ENCODE peak calls at places on chromosomes 16 and 17, in five cellular contexts. I, G, O, Q and C are unnamed samples.

GRCh38 chr16:29675811-29676643 is 3.0 kb upstream of the QPRT start:
- DNase-seq in O (no peak), G (no peak), Q (no peak), I (peak; percentile 18), C (peak; percentile 12)

GRCh38 chr16:24013733-24014645 is 178.2 kb downstream of the PRKCB start:
- DNase-seq in O (no peak), Q (no peak), I (no peak), G (no peak), C (no peak)

GRCh38 chr16:3661311-3661710 is 6.8 kb downstream of the DNASE1 start:
- DNase-seq in G (no peak), I (no peak), O (no peak), Q (peak; percentile 17), C (no peak)

GRCh38 chr17:27569884-27570577 is 61.0 kb upstream of the LGALS9 start:
- DNase-seq in G (no peak), I (no peak), Q (peak; percentile 20), O (no peak), C (no peak)

GRCh38 chr17:33234930-33235685 is 58.0 kb downstream of the ASIC2 start:
- DNase-seq in Q (peak; percentile 65), I (peak; percentile 97), G (peak; percentile 33), O (peak; percentile 55), C (peak; percentile 97)

GRCh38 chr16:49346459-49346858 is 27.1 kb upstream of the C16orf78 start:
- DNase-seq in O (no peak), G (no peak), Q (no peak), I (no peak), C (no peak)

GRCh38 chr17:12719948-12720347 is 54.3 kb downstream of the MYOCD start:
- DNase-seq in O (no peak), Q (no peak), G (no peak), I (no peak), C (no peak)

GRCh38 chr17:2388020-2388704 is 12.7 kb downstream of the MNT start:
- DNase-seq in Q (no peak), I (no peak), O (no peak), G (no peak), C (no peak)

GRCh38 chr16:89615596-89616090 is 2.2 kb downstream of the DPEP1 start:
- DNase-seq in G (peak; percentile 38), Q (no peak), I (no peak), O (no peak), C (no peak)

GRCh38 chr16:67917852-67918236 is 13.8 kb downstream of the CTRL start:
- DNase-seq in I (peak; percentile 93), Q (no peak), O (peak; percentile 62), G (no peak), C (peak; percentile 89)

GRCh38 chr17:58323420-58324408 is 4.9 kb downstream of the TSPOAP1 start:
- DNase-seq in G (no peak), Q (no peak), I (no peak), O (no peak), C (no peak)

GRCh38 chr16:54718376-54718775 is 212.3 kb upstream of the IRX5 start:
- DNase-seq in O (no peak), G (no peak), I (no peak), Q (no peak), C (no peak)

GRCh38 chr17:17778308-17779014 is 58.3 kb downstream of the SREBF1 start:
- DNase-seq in Q (peak; percentile 74), O (no peak), G (no peak), I (peak; percentile 81), C (no peak)

GRCh38 chr17:48045270-48046001 is 2.7 kb upstream of the NFE2L1 start:
- DNase-seq in Q (peak; percentile 76), G (peak; percentile 53), I (no peak), O (no peak), C (peak; percentile 90)

GRCh38 chr17:65220732-65221131 is 83.6 kb downstream of the RGS9 start:
- DNase-seq in I (no peak), G (no peak), O (no peak), Q (no peak), C (peak; percentile 20)

GRCh38 chr16:85800321-85800669 is 800 bp downstream of the COX4I1 start:
- DNase-seq in G (no peak), O (no peak), Q (no peak), I (no peak), C (no peak)

GRCh38 chr17:4080686-4081085 is 62.1 kb downstream of the ZZEF1 start:
- DNase-seq in G (no peak), I (no peak), O (no peak), Q (no peak), C (peak; percentile 57)

GRCh38 chr17:63418540-63418939 is 27.6 kb downstream of the CYB561 start:
- DNase-seq in O (no peak), Q (no peak), G (no peak), I (no peak), C (no peak)

GRCh38 chr16:21117567-21117966 is 33.1 kb downstream of the DNAH3 start:
- DNase-seq in G (no peak), Q (no peak), I (no peak), O (no peak), C (peak; percentile 32)

GRCh38 chr16:21121150-21121549 is 29.5 kb downstream of the DNAH3 start:
- DNase-seq in Q (no peak), O (no peak), G (no peak), I (no peak), C (no peak)

DNA sequence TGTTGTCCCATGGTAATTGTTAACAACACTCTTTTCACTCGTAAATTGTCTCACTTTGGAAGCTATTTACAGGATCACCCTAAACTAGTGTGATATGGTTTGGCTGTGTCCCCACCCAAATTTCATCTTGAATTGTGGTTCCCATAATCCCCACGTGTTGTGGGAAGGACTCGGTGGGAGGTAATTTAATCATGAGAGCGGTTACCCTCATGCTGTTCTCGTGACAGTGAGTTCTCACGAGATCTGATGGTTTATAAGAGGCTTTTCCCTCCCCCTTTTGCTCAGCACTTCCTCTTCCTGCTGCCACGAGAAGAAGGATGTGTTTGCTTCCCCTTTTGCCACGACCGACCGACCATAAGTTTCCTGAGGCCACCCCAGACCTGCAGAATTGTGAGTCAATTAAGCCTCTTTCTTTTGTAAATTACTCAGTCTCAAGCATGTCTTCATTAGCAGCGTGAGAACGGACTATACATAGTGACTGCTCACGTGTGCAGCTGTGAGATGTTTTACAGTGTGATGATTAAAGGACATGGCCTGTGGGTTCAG is 34.4 kb downstream of the DNAH3 start:
- DNase-seq in O (no peak), Q (no peak), G (no peak), I (no peak), C (no peak)
- H3K4me3 ChIP-seq in O (no peak overlapping the region), Q (peak overlapping the region; percentile 36), G (no peak overlapping the region), I (peak overlapping the region; percentile 32), C (no peak overlapping the region)

DNA sequence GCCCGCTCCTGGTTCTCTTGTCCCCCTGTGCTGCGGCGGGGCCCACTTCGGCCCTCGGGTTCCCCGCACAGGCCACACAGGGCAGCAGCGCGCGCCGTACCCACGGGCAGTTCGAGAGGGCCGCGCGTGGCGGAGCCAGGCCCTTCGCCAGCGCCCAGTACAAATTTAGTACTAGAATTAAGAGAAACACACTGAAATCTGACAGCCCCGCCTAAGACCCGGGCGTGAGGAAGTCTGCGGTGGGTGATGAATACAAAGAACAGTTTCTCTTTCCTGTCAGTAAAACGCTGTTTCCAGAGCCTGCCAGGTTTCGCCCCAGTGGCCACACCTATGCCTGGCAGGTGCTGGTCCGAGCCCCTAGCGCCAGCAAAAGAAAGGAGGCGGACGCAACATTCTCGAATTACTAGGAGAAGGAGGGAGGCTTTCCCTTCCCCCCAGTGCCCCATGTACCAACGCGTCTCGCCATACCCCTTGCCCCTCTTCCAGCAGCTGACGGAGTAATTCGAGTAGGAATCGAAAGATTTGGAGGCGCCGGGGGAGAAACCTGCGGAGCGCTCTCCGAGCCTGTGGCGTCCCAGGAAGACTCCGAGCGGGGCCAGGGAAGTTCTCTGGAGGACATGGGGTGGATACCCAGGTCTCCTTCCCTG is 591 bp upstream of the SLFN5 start:
- DNase-seq in I (peak; percentile 32), G (peak; percentile 84), O (no peak), Q (peak; percentile 82), C (peak; percentile 86)
- TF ChIP-seq CTCF in I (no peak), G (peak; percentile 79), O (peak; percentile 34), Q (peak; percentile 37), C (peak; percentile 49)

GRCh38 chr16:28106467-28106866 is 43.0 kb upstream of the GSG1L start:
- DNase-seq in O (no peak), Q (no peak), G (no peak), I (no peak), C (no peak)
- H3K36me3 ChIP-seq in O (peaks cover 1% of the 10 kb centered on the region), Q (peaks cover 98% of the 10 kb centered on the region), G (peaks cover 50% of the 10 kb centered on the region), I (peaks cover 74% of the 10 kb centered on the region), C (peaks cover 38% of the 10 kb centered on the region)

GRCh38 chr16:1042776-1043349 is 29.7 kb upstream of the SSTR5 start:
- DNase-seq in G (no peak), Q (no peak), O (no peak), I (no peak), C (no peak)

GRCh38 chr16:1044515-1045362 is 27.8 kb upstream of the SSTR5 start:
- DNase-seq in Q (no peak), I (no peak), G (no peak), O (no peak), C (no peak)

GRCh38 chr16:1042076-1042744 is 30.3 kb upstream of the SSTR5 start:
- DNase-seq in O (no peak), G (no peak), I (no peak), Q (no peak), C (no peak)

GRCh38 chr16:1045363-1046270 is 26.9 kb upstream of the SSTR5 start:
- DNase-seq in I (no peak), Q (no peak), G (no peak), O (no peak), C (no peak)

GRCh38 chr16:1043831-1044514 is 28.6 kb upstream of the SSTR5 start:
- DNase-seq in O (no peak), Q (no peak), I (no peak), G (no peak), C (no peak)
- H3K4me3 ChIP-seq in O (no peak overlapping the region), Q (no peak overlapping the region), I (no peak overlapping the region), G (no peak overlapping the region), C (no peak overlapping the region)